ENCODE peak calls at places on chromosome 16, in five cellular contexts. E is neural progenitor cell, H is IMR-90, N is PC-3, G is mammary epithelial cell. W is an unnamed sample.

GRCh38 chr16:54244061-54244886 is 42.3 kb downstream of the IRX3 start:
- DNase-seq in E (no peak), H (no peak), N (no peak), G (no peak), W (peak)

GRCh38 chr16:16095646-16096045 is 127.6 kb downstream of the ABCC6 start:
- DNase-seq in E (no peak), H (peak), N (no peak), G (no peak), W (no peak)

GRCh38 chr16:73093146-73094144 is 45.5 kb upstream of the ZFHX3 start:
- DNase-seq in E (no peak), H (peak), N (no peak), G (no peak), W (no peak)

GRCh38 chr16:12257926-12258561 is 281.5 kb downstream of the SNX29 start:
- DNase-seq in E (peak), H (no peak), N (peak), G (no peak), W (no peak)

GRCh38 chr16:4613636-4614570 is 785 bp downstream of the UBALD1 start:
- DNase-seq in E (peak), H (peak), N (peak), G (peak), W (peak)

GRCh38 chr16:84504420-84505248 is at the start of gene MEAK7:
- DNase-seq in E (peak), H (peak), N (peak), G (peak), W (peak)

GRCh38 chr16:9970796-9971195 is 211.4 kb downstream of the GRIN2A start:
- DNase-seq in E (no peak), H (no peak), N (no peak), G (no peak), W (no peak)

GRCh38 chr16:72561-73537 is at the start of gene RHBDF1:
- DNase-seq in E (peak), H (peak), N (peak), G (peak), W (no peak)

GRCh38 chr16:81421126-81421525 is 23.5 kb upstream of the CMIP start:
- DNase-seq in E (no peak), H (no peak), N (no peak), G (no peak), W (no peak)

GRCh38 chr16:51048544-51048943 is 102.5 kb downstream of the SALL1 start:
- DNase-seq in E (no peak), H (peak), N (no peak), G (peak), W (no peak)

GRCh38 chr16:19085679-19086200 is 18.3 kb downstream of the COQ7 start:
- DNase-seq in E (no peak), H (no peak), N (no peak), G (no peak), W (no peak)

GRCh38 chr16:17382949-17383348 is 87.8 kb downstream of the XYLT1 start:
- DNase-seq in E (no peak), H (no peak), N (no peak), G (no peak), W (no peak)

GRCh38 chr16:87784812-87785211 is 19.0 kb upstream of the KLHDC4 start:
- DNase-seq in E (peak), H (peak), N (no peak), G (no peak), W (no peak)

GRCh38 chr16:73052441-73053030 is 4.6 kb upstream of the ZFHX3 start:
- DNase-seq in E (peak), H (no peak), N (no peak), G (no peak), W (no peak)

GRCh38 chr16:353404-354285 is 1.1 kb upstream of the AXIN1 start:
- DNase-seq in E (no peak), H (no peak), N (no peak), G (peak), W (no peak)

GRCh38 chr16:856101-856500 is 55.6 kb upstream of the GNG13 start:
- DNase-seq in E (no peak), H (no peak), N (no peak), G (no peak), W (no peak)

GRCh38 chr16:85629853-85630252 is 16.7 kb downstream of the GSE1 start:
- DNase-seq in E (no peak), H (no peak), N (no peak), G (no peak), W (no peak)

GRCh38 chr16:81564368-81565060 is 119.9 kb downstream of the CMIP start:
- DNase-seq in E (no peak), H (no peak), N (no peak), G (no peak), W (no peak)

GRCh38 chr16:51129105-51129504 is 22.0 kb downstream of the SALL1 start:
- DNase-seq in E (peak), H (peak), N (no peak), G (no peak), W (no peak)

GRCh38 chr16:86836503-86837125 is 258.3 kb downstream of the FOXL1 start:
- DNase-seq in E (no peak), H (peak), N (peak), G (peak), W (no peak)

GRCh38 chr16:80831039-80831438 is 26.6 kb upstream of the CDYL2 start:
- DNase-seq in E (no peak), H (no peak), N (no peak), G (no peak), W (no peak)

GRCh38 chr16:64397042-64397441 is 724.8 kb downstream of the CDH11 start:
- DNase-seq in E (no peak), H (peak), N (peak), G (no peak), W (no peak)

GRCh38 chr16:5851583-5851982 is 754.0 kb upstream of the EEF2KMT start:
- DNase-seq in E (no peak), H (no peak), N (peak), G (peak), W (no peak)

GRCh38 chr16:64983983-64984382 is 137.9 kb downstream of the CDH11 start:
- DNase-seq in E (peak), H (peak), N (peak), G (peak), W (peak)

GRCh38 chr16:54438469-54438868 is 151.9 kb upstream of the IRX3 start:
- DNase-seq in E (no peak), H (no peak), N (no peak), G (no peak), W (no peak)

GRCh38 chr16:88779406-88780099 is 5.5 kb downstream of the PIEZO1 start:
- DNase-seq in E (no peak), H (no peak), N (no peak), G (no peak), W (no peak)

GRCh38 chr16:67641779-67642708 is 2.9 kb upstream of the CARMIL2 start:
- DNase-seq in E (no peak), H (peak), N (peak), G (peak), W (no peak)
- H3K27ac ChIP-seq in E (no peak), H (no peak), N (no peak), G (no peak), W (no peak)

GRCh38 chr16:67489401-67490083 is 6.2 kb upstream of the AGRP start:
- DNase-seq in E (no peak), H (no peak), N (no peak), G (no peak), W (no peak)
- H3K9ac ChIP-seq in E (peak), H (no peak), N (no peak), G (no peak), W (no peak)

GRCh38 chr16:3180445-3180878 is 7.5 kb upstream of the OR1F1 start:
- DNase-seq in E (no peak), H (no peak), N (no peak), G (peak), W (no peak)
- H3K4me2 ChIP-seq in E (peak), H (no peak), N (no peak), G (no peak), W (no peak)

DNA sequence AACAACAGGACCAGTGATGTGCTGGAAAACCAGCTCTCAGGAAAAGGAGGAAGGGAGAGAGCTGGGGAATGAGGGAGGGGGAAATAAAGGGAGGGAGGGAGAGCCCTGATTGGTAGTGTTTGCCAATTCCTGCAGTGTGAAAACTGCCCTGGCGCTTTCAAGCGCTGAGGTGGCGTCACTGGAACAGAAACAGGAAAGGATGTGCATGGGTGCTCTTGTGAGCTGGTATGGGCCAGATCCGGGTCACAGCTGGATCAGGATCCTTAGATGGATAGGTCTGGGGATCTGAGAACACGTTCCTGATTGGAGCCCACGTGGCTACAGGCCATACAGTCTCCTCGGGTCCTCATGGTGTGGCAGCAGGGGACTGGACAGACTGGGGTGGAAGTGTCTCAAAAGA is 16.7 kb upstream of the MLKL start:
- DNase-seq in E (no peak), H (no peak), N (no peak), G (no peak), W (no peak)
- H3K27ac ChIP-seq in E (no peak), H (no peak), N (no peak), G (no peak), W (no peak)

GRCh38 chr16:68246121-68246520 is 948 bp downstream of the PLA2G15 start:
- DNase-seq in E (no peak), H (no peak), N (no peak), G (no peak), W (no peak)
- H3K9ac ChIP-seq in E (no peak), H (no peak), N (no peak), G (no peak), W (peak)

GRCh38 chr16:28931801-28932225 is at the start of gene CD19:
- DNase-seq in E (no peak), H (no peak), N (no peak), G (no peak), W (no peak)
- H3K4me2 ChIP-seq in E (peak), H (no peak), N (no peak), G (no peak), W (peak)

W was measured in DND-41.